ENCODE peak calls at places on chromosomes 11 and 22, in nine cellular contexts. J, V, S, U, N, H, C, Q and M are unnamed samples.

GRCh38 chr11:67274768-67275605 is 8.7 kb downstream of the GRK2 start:
- DNase-seq in S (no peak), N (no peak), J (no peak), H (no peak), U (no peak), Q (peak), V (no peak), C (no peak), M (no peak)

GRCh38 chr11:111539426-111540113 is 950 bp upstream of the LAYN start:
- DNase-seq in Q (no peak), C (no peak), U (peak), S (no peak), V (no peak), J (peak), N (no peak), H (no peak), M (peak)

GRCh38 chr11:6203327-6203726 is 2.0 kb upstream of the C11orf42 start:
- DNase-seq in V (no peak), Q (no peak), H (no peak), C (no peak), J (no peak), N (no peak), S (no peak), U (no peak), M (no peak)

GRCh38 chr11:45094958-45095690 is 51.3 kb upstream of the PRDM11 start:
- DNase-seq in Q (no peak), N (no peak), C (no peak), J (peak), S (no peak), V (no peak), H (no peak), U (no peak), M (no peak)

GRCh38 chr11:945986-946385 is 20.3 kb downstream of the AP2A2 start:
- DNase-seq in Q (no peak), U (no peak), S (no peak), V (no peak), J (peak), H (no peak), N (peak), C (no peak), M (no peak)

GRCh38 chr11:108913204-108913603 is 248.3 kb downstream of the DDX10 start:
- DNase-seq in S (no peak), Q (no peak), H (no peak), V (no peak), C (no peak), J (no peak), N (no peak), U (no peak), M (no peak)

GRCh38 chr22:50326225-50326958 is 420 bp downstream of the DENND6B start:
- DNase-seq in V (no peak), N (no peak), J (no peak), S (no peak), Q (no peak), C (no peak), H (peak), U (no peak), M (no peak)

GRCh38 chr11:1763796-1764661 is at the start of gene CTSD:
- DNase-seq in C (peak), U (peak), Q (peak), V (peak), S (peak), H (peak), N (no peak), J (peak), M (peak)

GRCh38 chr22:37485006-37485713 is 1.0 kb downstream of the MFNG start:
- DNase-seq in U (no peak), J (no peak), V (no peak), H (no peak), N (no peak), S (no peak), C (peak), Q (peak), M (peak)

GRCh38 chr11:127195791-127196190 is 195.2 kb upstream of the KIRREL3 start:
- DNase-seq in S (no peak), V (no peak), U (no peak), Q (no peak), C (no peak), J (no peak), H (no peak), N (no peak), M (no peak)

GRCh38 chr11:112016088-112016764 is 9.0 kb upstream of the DLAT start:
- DNase-seq in Q (no peak), N (no peak), C (no peak), H (peak), U (no peak), J (no peak), S (no peak), V (no peak), M (no peak)

GRCh38 chr11:131253142-131253884 is 117.1 kb upstream of the NTM start:
- DNase-seq in S (no peak), H (no peak), C (no peak), N (peak), V (no peak), U (no peak), J (no peak), Q (no peak), M (no peak)

GRCh38 chr22:32660292-32660691 is 141.2 kb upstream of the TIMP3 start:
- DNase-seq in Q (peak), U (peak), N (peak), H (peak), S (peak), J (peak), V (no peak), C (peak), M (peak)

GRCh38 chr11:19208959-19209568 is 7.3 kb upstream of the CSRP3 start:
- DNase-seq in C (no peak), V (no peak), H (no peak), N (no peak), Q (no peak), U (no peak), S (no peak), J (no peak), M (no peak)

GRCh38 chr22:20783844-20784723 is 10.2 kb downstream of the SERPIND1 start:
- DNase-seq in N (peak), U (peak), C (no peak), J (peak), S (peak), V (no peak), Q (no peak), H (peak), M (peak)

GRCh38 chr22:47124946-47125345 is 362.5 kb downstream of the TBC1D22A start:
- DNase-seq in N (no peak), C (no peak), J (no peak), Q (no peak), H (no peak), U (no peak), V (no peak), S (no peak), M (no peak)

GRCh38 chr11:1422481-1422880 is 32.7 kb downstream of the BRSK2 start:
- DNase-seq in H (no peak), S (no peak), V (no peak), J (no peak), N (no peak), C (no peak), Q (no peak), U (no peak), M (no peak)

GRCh38 chr11:62976109-62976508 is 8.7 kb downstream of the SLC22A6 start:
- DNase-seq in H (no peak), C (no peak), S (no peak), U (no peak), N (no peak), J (no peak), Q (no peak), V (no peak), M (no peak)